ENCODE peak calls at places on chromosomes 13 and 19, in five cellular contexts. One of them, this sample, is unnamed.

GRCh38 chr13:36795463-36795862 is 23.6 kb upstream of the RFXAP start:
- DNase-seq in iPS-NIHi11: peak; percentile 56
- DNase-seq in endothelial cell: no peak
- DNase-seq in neural crest cell: no peak
- DNase-seq in NCI-H2107: no peak
- DNase-seq in this sample: no peak

GRCh38 chr19:29675650-29676186 is 10.5 kb downstream of the PLEKHF1 start:
- DNase-seq in iPS-NIHi11: no peak
- DNase-seq in endothelial cell: no peak
- DNase-seq in neural crest cell: no peak
- DNase-seq in NCI-H2107: no peak
- DNase-seq in this sample: no peak

GRCh38 chr13:47929156-47929555 is 71.9 kb downstream of the SUCLA2 start:
- DNase-seq in iPS-NIHi11: no peak
- DNase-seq in endothelial cell: no peak
- DNase-seq in neural crest cell: no peak
- DNase-seq in NCI-H2107: no peak
- DNase-seq in this sample: no peak

GRCh38 chr13:111557921-111558699 is 237.7 kb downstream of the TEX29 start:
- DNase-seq in iPS-NIHi11: no peak
- DNase-seq in endothelial cell: no peak
- DNase-seq in neural crest cell: no peak
- DNase-seq in NCI-H2107: no peak
- DNase-seq in this sample: no peak

GRCh38 chr13:28370448-28370847 is 124.5 kb downstream of the FLT1 start:
- DNase-seq in iPS-NIHi11: no peak
- DNase-seq in endothelial cell: no peak
- DNase-seq in neural crest cell: no peak
- DNase-seq in NCI-H2107: no peak
- DNase-seq in this sample: no peak

GRCh38 chr19:49110567-49110966 is 3.6 kb upstream of the LIN7B start:
- DNase-seq in iPS-NIHi11: no peak
- DNase-seq in endothelial cell: no peak
- DNase-seq in neural crest cell: no peak
- DNase-seq in NCI-H2107: no peak
- DNase-seq in this sample: no peak

GRCh38 chr19:4066176-4066606 is 508 bp downstream of the ZBTB7A start:
- DNase-seq in iPS-NIHi11: peak; percentile 55
- DNase-seq in endothelial cell: peak; percentile 33
- DNase-seq in neural crest cell: no peak
- DNase-seq in NCI-H2107: no peak
- DNase-seq in this sample: no peak

GRCh38 chr19:10730932-10731331 is 13.1 kb downstream of the DNM2 start:
- DNase-seq in iPS-NIHi11: no peak
- DNase-seq in endothelial cell: no peak
- DNase-seq in neural crest cell: no peak
- DNase-seq in NCI-H2107: no peak
- DNase-seq in this sample: no peak

GRCh38 chr19:51971624-51972023 is 15.0 kb downstream of the ZNF350 start:
- DNase-seq in iPS-NIHi11: no peak
- DNase-seq in endothelial cell: no peak
- DNase-seq in neural crest cell: no peak
- DNase-seq in NCI-H2107: no peak
- DNase-seq in this sample: no peak

GRCh38 chr13:75405976-75406703 is 75.8 kb downstream of the TBC1D4 start:
- DNase-seq in iPS-NIHi11: no peak
- DNase-seq in endothelial cell: no peak
- DNase-seq in neural crest cell: no peak
- DNase-seq in NCI-H2107: no peak
- DNase-seq in this sample: no peak

GRCh38 chr19:23439623-23440022 is 44.4 kb upstream of the ZNF91 start:
- DNase-seq in iPS-NIHi11: no peak
- DNase-seq in endothelial cell: no peak
- DNase-seq in neural crest cell: no peak
- DNase-seq in NCI-H2107: no peak
- DNase-seq in this sample: no peak

GRCh38 chr13:113162783-113163685 is 4.6 kb downstream of the PROZ start:
- DNase-seq in iPS-NIHi11: no peak
- DNase-seq in endothelial cell: no peak
- DNase-seq in neural crest cell: no peak
- DNase-seq in NCI-H2107: no peak
- DNase-seq in this sample: no peak

GRCh38 chr19:2494084-2494446 is 18.1 kb downstream of the GADD45B start:
- DNase-seq in iPS-NIHi11: no peak
- DNase-seq in endothelial cell: no peak
- DNase-seq in neural crest cell: no peak
- DNase-seq in NCI-H2107: no peak
- DNase-seq in this sample: no peak

GRCh38 chr19:34181111-34181864 is 9.0 kb downstream of the LSM14A start:
- DNase-seq in iPS-NIHi11: no peak
- DNase-seq in endothelial cell: no peak
- DNase-seq in neural crest cell: no peak
- DNase-seq in NCI-H2107: no peak
- DNase-seq in this sample: no peak

GRCh38 chr19:7676376-7676775 is 514 bp upstream of the MCEMP1 start:
- DNase-seq in iPS-NIHi11: no peak
- DNase-seq in endothelial cell: no peak
- DNase-seq in neural crest cell: no peak
- DNase-seq in NCI-H2107: no peak
- DNase-seq in this sample: no peak

GRCh38 chr19:35006342-35006998 is 6.3 kb downstream of the GRAMD1A start:
- DNase-seq in iPS-NIHi11: no peak
- DNase-seq in endothelial cell: no peak
- DNase-seq in neural crest cell: no peak
- DNase-seq in NCI-H2107: no peak
- DNase-seq in this sample: no peak

GRCh38 chr13:98761126-98761978 is 8.9 kb upstream of the SLC15A1 start:
- DNase-seq in iPS-NIHi11: no peak
- DNase-seq in endothelial cell: no peak
- DNase-seq in neural crest cell: no peak
- DNase-seq in NCI-H2107: no peak
- DNase-seq in this sample: no peak

GRCh38 chr13:113647351-113648217 is 10.4 kb downstream of the ATP4B start:
- DNase-seq in iPS-NIHi11: no peak
- DNase-seq in endothelial cell: no peak
- DNase-seq in neural crest cell: no peak
- DNase-seq in NCI-H2107: peak; percentile 84
- DNase-seq in this sample: no peak

GRCh38 chr19:47369923-47370625 is 21.0 kb downstream of the DHX34 start:
- DNase-seq in iPS-NIHi11: no peak
- DNase-seq in endothelial cell: no peak
- DNase-seq in neural crest cell: no peak
- DNase-seq in NCI-H2107: no peak
- DNase-seq in this sample: no peak

GRCh38 chr19:46408611-46409039 is 4.7 kb downstream of the CCDC8 start:
- DNase-seq in iPS-NIHi11: no peak
- DNase-seq in endothelial cell: no peak
- DNase-seq in neural crest cell: no peak
- DNase-seq in NCI-H2107: no peak
- DNase-seq in this sample: no peak

GRCh38 chr19:31570718-31571117 is 221.5 kb upstream of the TSHZ3 start:
- DNase-seq in iPS-NIHi11: no peak
- DNase-seq in endothelial cell: no peak
- DNase-seq in neural crest cell: no peak
- DNase-seq in NCI-H2107: no peak
- DNase-seq in this sample: peak; percentile 43

This sample was measured in NCI-H526 treated with DMSO at 0.1 percent for 48 hours.